ENCODE peak calls at places on chromosomes 1 and 21, in six cellular contexts. T, A, S, Q, X and Z are unnamed samples.

GRCh38 chr1:38005195-38006007 is at the start of gene FHL3:
- DNase-seq in A (peak; percentile 76), X (peak; percentile 36), S (peak; percentile 60), T (peak; percentile 63), Q (peak; percentile 65), Z (peak; percentile 58)

GRCh38 chr1:229028509-229028908 is 242.4 kb upstream of the RAB4A start:
- DNase-seq in A (no peak), S (no peak), T (no peak), X (no peak), Q (no peak), Z (no peak)

GRCh38 chr1:156766288-156767100 is 841 bp upstream of the PRCC start:
- DNase-seq in Q (no peak), S (peak; percentile 62), X (no peak), A (no peak), T (no peak), Z (no peak)

GRCh38 chr1:198491596-198491995 is 48.9 kb downstream of the ATP6V1G3 start:
- DNase-seq in X (no peak), T (no peak), Q (no peak), A (no peak), S (no peak), Z (no peak)

GRCh38 chr1:208216062-208216461 is 28.1 kb downstream of the PLXNA2 start:
- DNase-seq in T (no peak), Q (no peak), X (no peak), A (no peak), S (no peak), Z (no peak)

GRCh38 chr1:203669739-203670138 is 43.1 kb downstream of the ATP2B4 start:
- DNase-seq in Q (no peak), A (no peak), T (no peak), X (no peak), S (no peak), Z (no peak)

GRCh38 chr1:109667452-109668122 is at the start of gene GSTM2:
- DNase-seq in Q (peak; percentile 96), A (peak; percentile 94), X (peak; percentile 65), S (peak; percentile 90), T (peak; percentile 83), Z (peak; percentile 73)

GRCh38 chr1:98677288-98677687 is 15.8 kb downstream of the SNX7 start:
- DNase-seq in S (no peak), X (no peak), A (no peak), T (no peak), Q (no peak), Z (no peak)

GRCh38 chr1:6014130-6014999 is 22.1 kb upstream of the NPHP4 start:
- DNase-seq in X (no peak), A (no peak), T (no peak), Q (no peak), S (no peak), Z (no peak)

GRCh38 chr1:37478451-37478871 is 4.1 kb downstream of the ZC3H12A start:
- DNase-seq in A (no peak), Q (peak; percentile 61), X (peak; percentile 57), S (no peak), T (peak; percentile 61), Z (peak; percentile 64)

GRCh38 chr1:119779869-119780356 is 11.2 kb upstream of the HMGCS2 start:
- DNase-seq in S (no peak), Q (no peak), X (no peak), A (peak; percentile 51), T (no peak), Z (peak; percentile 37)

GRCh38 chr1:85153149-85153891 is 47.5 kb downstream of the SYDE2 start:
- DNase-seq in Q (peak; percentile 16), X (no peak), S (no peak), A (no peak), T (no peak), Z (no peak)

GRCh38 chr1:111621050-111621449 is 1.5 kb downstream of the RAP1A start:
- DNase-seq in X (no peak), Q (no peak), A (no peak), T (no peak), S (no peak), Z (no peak)

GRCh38 chr21:32520885-32521735 is 64.2 kb downstream of the TCP10L start:
- DNase-seq in A (peak; percentile 84), S (no peak), X (no peak), Q (peak; percentile 70), T (no peak), Z (no peak)

GRCh38 chr1:167676205-167676915 is 45.4 kb upstream of the MPZL1 start:
- DNase-seq in A (no peak), X (no peak), T (no peak), S (no peak), Q (no peak), Z (no peak)

GRCh38 chr1:238767321-238767720 is 619.0 kb upstream of the CHRM3 start:
- DNase-seq in T (no peak), A (no peak), S (no peak), X (no peak), Q (no peak), Z (no peak)

GRCh38 chr1:88029899-88030298 is 654.2 kb upstream of the PKN2 start:
- DNase-seq in T (no peak), S (no peak), A (no peak), Q (no peak), X (no peak), Z (no peak)

GRCh38 chr1:206029484-206029883 is 5.8 kb upstream of the CTSE start:
- DNase-seq in A (peak; percentile 65), T (no peak), Q (no peak), S (peak; percentile 36), X (no peak), Z (no peak)

GRCh38 chr1:170357750-170358149 is 174.2 kb upstream of the GORAB start:
- DNase-seq in S (no peak), Q (no peak), T (no peak), A (no peak), X (no peak), Z (no peak)

GRCh38 chr1:82625562-82625961 is 824.8 kb downstream of the ADGRL2 start:
- DNase-seq in X (no peak), A (no peak), Q (no peak), T (no peak), S (no peak), Z (no peak)

GRCh38 chr1:110559157-110559556 is 40.2 kb upstream of the KCNA10 start:
- DNase-seq in X (no peak), T (peak; percentile 23), Q (no peak), S (peak; percentile 25), A (no peak), Z (peak; percentile 41)

GRCh38 chr1:33270379-33270778 is 14.1 kb downstream of the ZNF362 start:
- DNase-seq in X (no peak), Q (no peak), S (no peak), A (no peak), T (no peak), Z (no peak)

GRCh38 chr1:166490437-166490784 is 323.6 kb upstream of the FAM78B start:
- DNase-seq in Q (no peak), S (no peak), A (no peak), T (no peak), X (no peak), Z (no peak)

GRCh38 chr1:10610901-10611600 is 136.3 kb downstream of the PEX14 start:
- DNase-seq in Q (peak; percentile 41), S (no peak), T (no peak), A (no peak), X (no peak), Z (no peak)

GRCh38 chr1:40404670-40405462 is 31.3 kb downstream of the SMAP2 start:
- DNase-seq in X (peak; percentile 28), S (no peak), Q (no peak), A (no peak), T (no peak), Z (no peak)

GRCh38 chr1:208238710-208239517 is 5.3 kb downstream of the PLXNA2 start:
- DNase-seq in S (no peak), X (no peak), T (peak; percentile 16), Q (no peak), A (no peak), Z (no peak)

GRCh38 chr1:83815348-83815747 is 183.6 kb downstream of the TTLL7 start:
- DNase-seq in A (no peak), X (no peak), T (no peak), S (no peak), Q (no peak), Z (no peak)

GRCh38 chr1:241077386-241078147 is 279.4 kb downstream of the RGS7 start:
- DNase-seq in S (no peak), Q (no peak), T (no peak), A (no peak), X (no peak), Z (no peak)

GRCh38 chr1:65817891-65818290 is 25.2 kb downstream of the PDE4B start:
- DNase-seq in T (no peak), X (no peak), Q (no peak), A (no peak), S (no peak), Z (no peak)

GRCh38 chr1:10613340-10613739 is 138.6 kb downstream of the PEX14 start:
- DNase-seq in T (no peak), Q (no peak), X (no peak), A (no peak), S (no peak), Z (no peak)